ENCODE peak calls at places on chromosomes 7 and 10, in five cellular contexts. K is NT2/D1, E is HepG2, S is H1, H is GM12878. G is an unnamed sample.

GRCh38 chr7:157016352-157017041 is 6.0 kb upstream of the MNX1 start:
- DNase-seq in K (no peak), E (no peak), S (no peak), H (peak; percentile 72), G (no peak)

GRCh38 chr7:43138710-43139601 is 26.5 kb downstream of the HECW1 start:
- DNase-seq in K (peak; percentile 78), E (no peak), S (no peak), H (no peak), G (no peak)

GRCh38 chr7:130263130-130263529 is 3.5 kb upstream of the CPA2 start:
- DNase-seq in K (no peak), E (no peak), S (no peak), H (no peak), G (no peak)

GRCh38 chr7:22154130-22154529 is 202.8 kb downstream of the RAPGEF5 start:
- DNase-seq in K (no peak), E (no peak), S (no peak), H (no peak), G (no peak)

GRCh38 chr10:6770846-6771245 is 190.8 kb upstream of the PRKCQ start:
- DNase-seq in K (no peak), E (no peak), S (no peak), H (no peak), G (no peak)

GRCh38 chr10:33487014-33487776 is 152.7 kb upstream of the NRP1 start:
- DNase-seq in K (no peak), E (no peak), S (no peak), H (no peak), G (no peak)

GRCh38 chr10:89829262-89829886 is 128.0 kb downstream of the KIF20B start:
- DNase-seq in K (no peak), E (no peak), S (no peak), H (no peak), G (no peak)

GRCh38 chr7:108424013-108424412 is 32.2 kb downstream of the NRCAM start:
- DNase-seq in K (no peak), E (no peak), S (no peak), H (no peak), G (no peak)

GRCh38 chr10:63346015-63346441 is 119.7 kb downstream of the JMJD1C start:
- DNase-seq in K (no peak), E (peak; percentile 3), S (no peak), H (no peak), G (no peak)

GRCh38 chr10:91551856-91552255 is 81.0 kb downstream of the PPP1R3C start:
- DNase-seq in K (peak; percentile 51), E (peak; percentile 50), S (peak; percentile 66), H (no peak), G (peak; percentile 60)

DNA sequence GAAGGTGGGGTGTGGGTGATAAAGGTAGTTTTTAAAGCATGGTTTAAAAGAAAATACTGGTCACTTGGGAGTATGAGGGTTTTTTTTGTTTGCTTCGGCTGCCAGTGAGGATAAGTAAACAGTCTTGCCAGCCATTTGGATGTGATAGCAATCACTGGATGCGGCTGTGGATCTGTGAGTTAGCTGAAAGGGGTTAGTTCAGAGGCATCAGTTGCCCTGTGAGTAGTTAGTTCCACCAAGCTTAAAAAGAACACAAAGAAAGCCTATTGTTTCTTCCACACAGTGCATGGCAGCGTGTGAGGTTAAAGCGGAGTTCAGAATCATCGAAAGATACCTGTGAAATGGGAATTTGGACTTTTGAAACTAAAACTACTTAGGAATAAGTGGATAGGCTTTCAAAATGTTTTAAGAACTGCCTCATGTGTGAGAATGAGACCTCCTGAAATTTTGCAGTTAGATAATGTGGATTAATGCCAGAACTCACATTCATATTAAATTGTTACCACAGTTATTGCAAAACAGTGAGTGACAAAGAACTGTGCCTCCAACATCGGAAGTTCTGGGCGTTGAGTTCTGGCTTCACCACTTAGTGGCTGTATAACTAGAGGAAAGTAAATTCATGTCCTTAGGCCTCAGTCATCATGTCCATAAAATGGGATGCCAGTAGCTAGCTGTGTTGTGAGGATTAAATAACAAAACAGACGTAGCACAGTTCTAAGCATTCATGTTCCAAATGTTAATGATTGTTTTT is 31.2 kb downstream of the KIAA1217 start:
- DNase-seq in K (no peak), E (peak; percentile 39), S (no peak), H (no peak), G (no peak)
- TF ChIP-seq SUZ12 in K (no peak), E (no peak), S (no peak), H (no peak), G (no peak)

GRCh38 chr10:113704637-113705343 is 25.1 kb downstream of the CASP7 start:
- DNase-seq in K (no peak), E (peak; percentile 27), S (no peak), H (no peak), G (peak; percentile 50)
- TF ChIP-seq SUZ12 in K (no peak), E (no peak), S (no peak), H (no peak), G (no peak)

GRCh38 chr7:77184990-77185389 is 14.6 kb downstream of the FGL2 start:
- DNase-seq in K (no peak), E (no peak), S (no peak), H (no peak), G (no peak)

GRCh38 chr7:77180990-77181595 is 18.5 kb downstream of the FGL2 start:
- DNase-seq in K (no peak), E (no peak), S (no peak), H (no peak), G (no peak)

GRCh38 chr7:77181739-77182138 is 17.9 kb downstream of the FGL2 start:
- DNase-seq in K (no peak), E (peak; percentile 48), S (no peak), H (no peak), G (no peak)

DNA sequence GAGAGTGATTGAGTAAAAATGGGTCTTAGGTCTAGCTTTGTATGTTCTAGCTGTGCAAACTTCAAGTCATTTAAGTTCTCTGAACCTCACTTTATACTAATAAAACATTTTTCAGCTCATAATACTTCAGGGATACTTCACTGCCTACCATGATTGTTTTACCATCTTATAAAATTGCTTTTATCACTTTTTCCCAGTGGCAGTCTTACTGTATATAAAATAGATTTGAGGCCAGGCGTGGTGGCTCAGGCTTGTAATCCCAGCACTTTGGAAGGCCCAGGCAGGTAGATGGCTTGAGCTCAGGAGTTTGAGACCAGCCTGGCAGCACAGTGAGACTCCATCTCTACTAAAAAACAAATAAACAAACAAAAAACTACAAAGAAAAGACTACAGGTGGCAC is 17.4 kb downstream of the FGL2 start:
- DNase-seq in K (no peak), E (no peak), S (no peak), H (no peak), G (no peak)
- TF ChIP-seq SUZ12 in K (no peak), E (no peak), S (no peak), H (no peak), G (no peak)

GRCh38 chr10:131047501-131047900 is 264.0 kb downstream of the TCERG1L start:
- DNase-seq in K (no peak), E (no peak), S (no peak), H (no peak), G (no peak)

GRCh38 chr10:131048595-131048994 is 262.9 kb downstream of the TCERG1L start:
- DNase-seq in K (peak; percentile 1), E (no peak), S (peak; percentile 3), H (no peak), G (no peak)

GRCh38 chr10:131050162-131050766 is 261.3 kb downstream of the TCERG1L start:
- DNase-seq in K (no peak), E (no peak), S (no peak), H (no peak), G (no peak)

GRCh38 chr10:131046194-131046593 is 265.3 kb downstream of the TCERG1L start:
- DNase-seq in K (no peak), E (no peak), S (no peak), H (no peak), G (no peak)

DNA sequence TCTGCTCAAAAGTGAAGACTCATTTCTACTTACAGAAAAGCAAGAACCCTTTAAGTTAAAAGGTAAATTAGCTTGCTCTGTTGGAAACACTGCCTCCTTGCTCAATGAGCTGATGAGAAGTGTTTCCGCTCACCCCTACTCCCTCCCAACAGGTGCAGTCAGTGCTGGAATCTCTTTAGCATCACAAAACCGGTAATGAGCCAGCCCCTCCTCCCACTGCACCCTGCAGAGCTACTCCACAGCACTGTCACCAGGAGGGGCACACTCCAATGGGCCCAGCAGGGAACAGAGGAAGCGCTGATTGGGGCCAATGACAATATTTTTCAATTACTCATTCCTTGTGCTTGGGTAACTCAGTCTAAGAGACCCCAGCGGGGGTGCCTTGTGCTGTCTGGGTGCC is 262.5 kb downstream of the TCERG1L start:
- DNase-seq in K (peak; percentile 84), E (no peak), S (peak; percentile 89), H (no peak), G (no peak)
- TF ChIP-seq SUZ12 in K (no peak), E (no peak), S (no peak), H (no peak), G (no peak)

GRCh38 chr7:787332-788240 is 44.7 kb upstream of the SUN1 start:
- DNase-seq in K (no peak), E (no peak), S (no peak), H (no peak), G (no peak)

GRCh38 chr7:783556-784490 is 48.5 kb upstream of the SUN1 start:
- DNase-seq in K (no peak), E (no peak), S (no peak), H (no peak), G (no peak)

GRCh38 chr7:784971-785370 is 47.3 kb upstream of the SUN1 start:
- DNase-seq in K (no peak), E (no peak), S (no peak), H (no peak), G (no peak)

GRCh38 chr7:785416-785815 is 46.9 kb upstream of the SUN1 start:
- DNase-seq in K (no peak), E (no peak), S (no peak), H (no peak), G (no peak)

GRCh38 chr7:786472-787255 is 45.6 kb upstream of the SUN1 start:
- DNase-seq in K (peak; percentile 56), E (peak; percentile 39), S (peak; percentile 38), H (no peak), G (peak; percentile 75)
- TF ChIP-seq SUZ12 in K (no peak), E (no peak), S (no peak), H (no peak), G (no peak)

DNA sequence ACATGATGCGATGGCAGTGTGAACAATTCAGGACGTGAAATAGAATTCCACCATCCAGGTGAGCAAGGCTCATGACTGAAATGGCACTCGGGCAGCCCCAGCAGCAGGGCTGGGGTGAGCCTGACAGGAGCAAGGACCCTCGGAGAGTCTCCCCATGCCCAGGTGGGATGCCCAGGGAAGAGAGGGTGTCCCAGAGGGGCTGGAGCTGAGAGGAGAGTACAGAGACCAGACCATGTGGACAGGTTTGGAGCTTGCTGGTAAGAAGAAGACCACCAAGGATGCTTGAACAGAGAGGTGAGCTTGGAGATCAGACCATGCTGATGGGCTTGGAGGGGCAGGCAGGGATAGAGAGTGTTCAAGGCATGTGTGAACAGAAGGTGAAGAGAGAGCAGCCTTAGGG is 83.3 kb downstream of the RAMP3 start:
- DNase-seq in K (no peak), E (no peak), S (no peak), H (no peak), G (no peak)
- TF ChIP-seq SUZ12 in K (no peak), E (no peak), S (no peak), H (no peak), G (no peak)